ENCODE peak calls at places on chromosomes 2 and 18, in six cellular contexts. One of them, this sample, is unnamed.

GRCh38 chr18:61637319-61637718 is 255.5 kb downstream of the RNF152 start:
- ATAC-seq in K562: no peak
- ATAC-seq in A549: no peak
- ATAC-seq in HepG2: peak; percentile 39
- ATAC-seq in upper lobe of left lung: no peak
- ATAC-seq in GM12878: no peak
- ATAC-seq in this sample: no peak

GRCh38 chr2:169041594-169041993 is 10.5 kb upstream of the ABCB11 start:
- ATAC-seq in upper lobe of left lung: no peak
- ATAC-seq in HepG2: no peak
- ATAC-seq in A549: no peak
- ATAC-seq in GM12878: no peak
- ATAC-seq in K562: no peak
- ATAC-seq in this sample: no peak

GRCh38 chr18:50560681-50561629 is 1.1 kb downstream of the MAPK4 start:
- ATAC-seq in A549: peak; percentile 53
- ATAC-seq in upper lobe of left lung: peak; percentile 38
- ATAC-seq in HepG2: peak; percentile 30
- ATAC-seq in GM12878: no peak
- ATAC-seq in K562: no peak
- ATAC-seq in this sample: peak; percentile 3

GRCh38 chr18:23131693-23132319 is 3.5 kb upstream of the CABLES1 start:
- ATAC-seq in HepG2: no peak
- ATAC-seq in K562: peak; percentile 88
- ATAC-seq in A549: peak; percentile 57
- ATAC-seq in upper lobe of left lung: peak; percentile 75
- ATAC-seq in GM12878: peak; percentile 44
- ATAC-seq in this sample: peak; percentile 39

GRCh38 chr2:208031608-208032019 is 6.3 kb upstream of the PLEKHM3 start:
- ATAC-seq in A549: peak; percentile 38
- ATAC-seq in HepG2: peak; percentile 20
- ATAC-seq in K562: no peak
- ATAC-seq in upper lobe of left lung: peak; percentile 52
- ATAC-seq in GM12878: no peak
- ATAC-seq in this sample: no peak

GRCh38 chr2:48264632-48265031 is 265.3 kb upstream of the STON1 start:
- ATAC-seq in GM12878: no peak
- ATAC-seq in HepG2: no peak
- ATAC-seq in upper lobe of left lung: no peak
- ATAC-seq in A549: no peak
- ATAC-seq in K562: peak; percentile 32
- ATAC-seq in this sample: no peak

GRCh38 chr2:187333804-187334203 is 114.2 kb downstream of the CALCRL start:
- ATAC-seq in upper lobe of left lung: no peak
- ATAC-seq in GM12878: no peak
- ATAC-seq in A549: no peak
- ATAC-seq in HepG2: no peak
- ATAC-seq in K562: no peak
- ATAC-seq in this sample: no peak

GRCh38 chr2:102581911-102582310 is 37.4 kb upstream of the SLC9A2 start:
- ATAC-seq in HepG2: no peak
- ATAC-seq in upper lobe of left lung: peak; percentile 49
- ATAC-seq in GM12878: no peak
- ATAC-seq in A549: no peak
- ATAC-seq in K562: no peak
- ATAC-seq in this sample: no peak

GRCh38 chr2:160752475-160753330 is 259.1 kb upstream of the RBMS1 start:
- ATAC-seq in upper lobe of left lung: no peak
- ATAC-seq in GM12878: no peak
- ATAC-seq in K562: no peak
- ATAC-seq in HepG2: no peak
- ATAC-seq in A549: peak; percentile 87
- ATAC-seq in this sample: no peak

GRCh38 chr2:173099804-173100203 is 24.2 kb downstream of the MAP3K20 start:
- ATAC-seq in GM12878: peak; percentile 35
- ATAC-seq in K562: no peak
- ATAC-seq in upper lobe of left lung: no peak
- ATAC-seq in HepG2: no peak
- ATAC-seq in A549: no peak
- ATAC-seq in this sample: no peak

GRCh38 chr2:24046599-24046929 is 627 bp downstream of the WDCP start:
- ATAC-seq in upper lobe of left lung: no peak
- ATAC-seq in HepG2: no peak
- ATAC-seq in K562: no peak
- ATAC-seq in GM12878: no peak
- ATAC-seq in A549: no peak
- ATAC-seq in this sample: no peak

GRCh38 chr2:24045511-24046508 is 1.4 kb downstream of the WDCP start:
- ATAC-seq in HepG2: peak; percentile 44
- ATAC-seq in K562: no peak
- ATAC-seq in A549: no peak
- ATAC-seq in upper lobe of left lung: no peak
- ATAC-seq in GM12878: no peak
- ATAC-seq in this sample: no peak

GRCh38 chr2:24048662-24049484 is 668 bp upstream of the FKBP1B start:
- ATAC-seq in K562: no peak
- ATAC-seq in upper lobe of left lung: no peak
- ATAC-seq in HepG2: no peak
- ATAC-seq in GM12878: no peak
- ATAC-seq in A549: no peak
- ATAC-seq in this sample: no peak

GRCh38 chr2:24047703-24048033 is 477 bp upstream of the WDCP start:
- ATAC-seq in A549: peak; percentile 18
- ATAC-seq in upper lobe of left lung: no peak
- ATAC-seq in GM12878: peak; percentile 0
- ATAC-seq in HepG2: peak; percentile 28
- ATAC-seq in K562: peak; percentile 36
- ATAC-seq in this sample: no peak

GRCh38 chr2:24046930-24047702 is at the start of gene WDCP:
- ATAC-seq in A549: peak; percentile 98
- ATAC-seq in K562: peak; percentile 96
- ATAC-seq in GM12878: peak; percentile 100
- ATAC-seq in upper lobe of left lung: peak; percentile 99
- ATAC-seq in HepG2: peak; percentile 93
- ATAC-seq in this sample: peak; percentile 100
- H3K4me3 ChIP-seq in A549: peak within 1 kb of the TSS; percentile 66
- H3K4me3 ChIP-seq in K562: peak within 1 kb of the TSS; percentile 64
- H3K4me3 ChIP-seq in GM12878: peak within 1 kb of the TSS; percentile 78
- H3K4me3 ChIP-seq in upper lobe of left lung: peak within 1 kb of the TSS; percentile 89
- H3K4me3 ChIP-seq in HepG2: peak within 1 kb of the TSS; percentile 84
- H3K4me3 ChIP-seq in this sample: peak within 1 kb of the TSS; percentile 72

GRCh38 chr2:45450633-45451032 is 160.4 kb downstream of the SRBD1 start:
- ATAC-seq in A549: no peak
- ATAC-seq in upper lobe of left lung: no peak
- ATAC-seq in HepG2: no peak
- ATAC-seq in K562: no peak
- ATAC-seq in GM12878: no peak
- ATAC-seq in this sample: no peak
- TF ChIP-seq EP300 in A549: no peak
- TF ChIP-seq EP300 in upper lobe of left lung: no peak
- TF ChIP-seq EP300 in HepG2: no peak
- TF ChIP-seq EP300 in K562: no peak
- TF ChIP-seq EP300 in GM12878: no peak
- TF ChIP-seq EP300 in this sample: no peak

GRCh38 chr2:9278439-9278838 is 71.8 kb downstream of the ASAP2 start:
- ATAC-seq in upper lobe of left lung: no peak
- ATAC-seq in HepG2: no peak
- ATAC-seq in A549: no peak
- ATAC-seq in GM12878: no peak
- ATAC-seq in K562: no peak
- ATAC-seq in this sample: no peak
- TF ChIP-seq CTCF in upper lobe of left lung: no peak
- TF ChIP-seq CTCF in HepG2: no peak
- TF ChIP-seq CTCF in A549: no peak
- TF ChIP-seq CTCF in GM12878: no peak
- TF ChIP-seq CTCF in K562: peak; percentile 23
- TF ChIP-seq CTCF in this sample: no peak

GRCh38 chr2:189553689-189554088 is 26.9 kb downstream of the SLC40A1 start:
- ATAC-seq in upper lobe of left lung: no peak
- ATAC-seq in GM12878: peak; percentile 19
- ATAC-seq in A549: peak; percentile 64
- ATAC-seq in HepG2: peak; percentile 54
- ATAC-seq in K562: no peak
- ATAC-seq in this sample: no peak

GRCh38 chr2:189552334-189552990 is 28.1 kb downstream of the SLC40A1 start:
- ATAC-seq in HepG2: peak; percentile 29
- ATAC-seq in upper lobe of left lung: peak; percentile 43
- ATAC-seq in A549: no peak
- ATAC-seq in GM12878: no peak
- ATAC-seq in K562: peak; percentile 35
- ATAC-seq in this sample: peak; percentile 63

GRCh38 chr2:189549440-189549832 is 31.1 kb downstream of the SLC40A1 start:
- ATAC-seq in K562: no peak
- ATAC-seq in GM12878: no peak
- ATAC-seq in HepG2: peak; percentile 19
- ATAC-seq in A549: no peak
- ATAC-seq in upper lobe of left lung: peak; percentile 46
- ATAC-seq in this sample: no peak

GRCh38 chr2:189552991-189553404 is 27.6 kb downstream of the SLC40A1 start:
- ATAC-seq in K562: no peak
- ATAC-seq in GM12878: no peak
- ATAC-seq in HepG2: peak; percentile 22
- ATAC-seq in A549: no peak
- ATAC-seq in upper lobe of left lung: no peak
- ATAC-seq in this sample: no peak

GRCh38 chr2:189551808-189552207 is 28.8 kb downstream of the SLC40A1 start:
- ATAC-seq in GM12878: no peak
- ATAC-seq in A549: no peak
- ATAC-seq in K562: peak; percentile 52
- ATAC-seq in upper lobe of left lung: no peak
- ATAC-seq in HepG2: no peak
- ATAC-seq in this sample: no peak
- H3K4me3 ChIP-seq in GM12878: no peak overlapping the region
- H3K4me3 ChIP-seq in A549: no peak overlapping the region
- H3K4me3 ChIP-seq in K562: no peak overlapping the region
- H3K4me3 ChIP-seq in upper lobe of left lung: no peak overlapping the region
- H3K4me3 ChIP-seq in HepG2: no peak overlapping the region
- H3K4me3 ChIP-seq in this sample: no peak overlapping the region

DNA sequence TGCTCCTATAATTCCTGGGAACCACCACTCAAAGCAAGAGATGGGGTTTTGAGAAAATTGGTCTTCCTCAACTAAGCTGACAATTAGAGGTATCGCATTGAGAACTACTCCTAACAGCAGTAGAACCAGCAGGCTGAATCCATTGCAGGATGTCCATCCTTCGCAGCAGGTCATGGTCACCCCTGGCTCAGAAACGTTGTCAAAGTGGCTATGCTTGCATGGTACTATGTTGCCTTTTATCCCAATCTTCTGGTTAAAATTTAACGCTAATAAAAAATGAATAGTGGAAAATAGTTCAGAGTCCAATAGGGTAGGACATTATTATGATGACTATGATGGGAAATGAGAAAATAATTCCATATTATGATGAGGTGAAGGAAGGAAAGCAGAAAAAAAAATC is at the start of gene TM4SF20:
- ATAC-seq in GM12878: no peak
- ATAC-seq in upper lobe of left lung: no peak
- ATAC-seq in A549: peak; percentile 36
- ATAC-seq in HepG2: no peak
- ATAC-seq in K562: no peak
- ATAC-seq in this sample: no peak
- TF ChIP-seq EP300 in GM12878: no peak
- TF ChIP-seq EP300 in upper lobe of left lung: no peak
- TF ChIP-seq EP300 in A549: no peak
- TF ChIP-seq EP300 in HepG2: no peak
- TF ChIP-seq EP300 in K562: no peak
- TF ChIP-seq EP300 in this sample: no peak

DNA sequence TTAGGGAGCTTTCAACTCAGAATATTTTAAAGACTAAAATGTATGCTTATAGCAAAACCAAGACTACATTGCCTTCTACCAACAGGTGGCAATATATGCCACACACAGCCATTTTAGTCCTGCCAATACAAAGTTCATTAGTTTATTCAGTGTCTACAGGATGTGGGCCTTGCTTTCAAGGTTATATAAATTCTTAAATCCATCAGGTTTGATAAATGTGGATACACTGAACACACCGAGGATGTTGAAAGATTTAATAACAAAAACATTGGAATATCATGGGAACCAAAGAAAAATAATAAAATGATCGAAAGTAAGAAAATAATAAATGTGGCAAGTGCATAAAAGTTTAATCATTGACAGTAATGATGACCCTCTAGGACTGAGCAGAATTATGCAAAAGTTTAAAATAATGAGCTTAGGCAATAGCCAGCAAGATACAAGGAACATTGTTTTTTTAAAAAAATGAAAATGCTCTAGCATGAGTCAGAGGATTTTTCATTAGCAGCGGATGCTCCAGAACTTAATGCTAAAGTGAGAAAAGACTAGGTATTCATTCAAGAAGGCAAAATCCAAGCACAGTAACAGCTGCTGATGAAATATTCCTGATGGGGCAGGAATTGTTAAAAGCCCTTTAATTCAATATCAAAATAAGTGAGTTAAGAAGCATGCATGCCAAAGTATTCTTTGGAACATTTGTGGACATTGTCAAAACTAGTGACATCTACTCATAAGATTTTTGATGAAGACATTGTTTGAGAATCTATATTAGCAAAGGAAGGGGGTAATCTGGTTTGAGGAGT is 14.2 kb downstream of the SCN9A start:
- ATAC-seq in A549: peak; percentile 84
- ATAC-seq in GM12878: peak; percentile 82
- ATAC-seq in upper lobe of left lung: no peak
- ATAC-seq in K562: peak; percentile 67
- ATAC-seq in HepG2: peak; percentile 96
- ATAC-seq in this sample: no peak
- TF ChIP-seq CTCF in A549: peak; percentile 72
- TF ChIP-seq CTCF in GM12878: peak; percentile 29
- TF ChIP-seq CTCF in upper lobe of left lung: peak; percentile 34
- TF ChIP-seq CTCF in K562: peak; percentile 82
- TF ChIP-seq CTCF in HepG2: peak; percentile 83
- TF ChIP-seq CTCF in this sample: peak; percentile 19

GRCh38 chr2:218325566-218326160 is 31.0 kb upstream of the CATIP start:
- ATAC-seq in HepG2: no peak
- ATAC-seq in A549: no peak
- ATAC-seq in upper lobe of left lung: no peak
- ATAC-seq in K562: no peak
- ATAC-seq in GM12878: no peak
- ATAC-seq in this sample: no peak
- H3K4me3 ChIP-seq in HepG2: no peak overlapping the region
- H3K4me3 ChIP-seq in A549: no peak overlapping the region
- H3K4me3 ChIP-seq in upper lobe of left lung: no peak overlapping the region
- H3K4me3 ChIP-seq in K562: no peak overlapping the region
- H3K4me3 ChIP-seq in GM12878: no peak overlapping the region
- H3K4me3 ChIP-seq in this sample: no peak overlapping the region

This sample was measured in gastroesophageal sphincter.